ENCODE peak calls at places on chromosomes 12 and 14, in nine cellular contexts. Y is ecto neural progenitor cell, T is endodermal cell, C is ELR, M is dorsolateral prefrontal cortex, A is RWPE1, D is MG63, Q is prostate gland, R is MM.1S. P is an unnamed sample.

GRCh38 chr12:117334098-117334497 is 27.3 kb downstream of the NOS1 start:
- DNase-seq in Y (no peak), T (no peak), C (no peak), M (no peak), A (no peak), D (no peak), Q (peak), R (no peak), P (no peak)

GRCh38 chr12:29220632-29221336 is 71.7 kb downstream of the FAR2 start:
- DNase-seq in Y (no peak), T (no peak), C (no peak), M (no peak), A (no peak), D (no peak), Q (no peak), R (no peak), P (no peak)

GRCh38 chr12:67394600-67394999 is 125.4 kb downstream of the CAND1 start:
- DNase-seq in Y (peak), T (peak), C (no peak), M (no peak), A (peak), D (peak), Q (peak), R (no peak), P (no peak)

GRCh38 chr14:47585447-47585846 is 90.0 kb downstream of the MDGA2 start:
- DNase-seq in Y (no peak), T (no peak), C (no peak), M (no peak), A (no peak), D (no peak), Q (no peak), R (no peak), P (no peak)

GRCh38 chr14:66152269-66152668 is 333.9 kb upstream of the CCDC196 start:
- DNase-seq in Y (no peak), T (no peak), C (no peak), M (no peak), A (no peak), D (no peak), Q (no peak), R (no peak), P (no peak)

GRCh38 chr14:78933948-78934524 is 763.9 kb downstream of the NRXN3 start:
- DNase-seq in Y (no peak), T (no peak), C (peak), M (no peak), A (peak), D (no peak), Q (no peak), R (no peak), P (no peak)

GRCh38 chr14:37721976-37722659 is 126.7 kb downstream of the TTC6 start:
- DNase-seq in Y (no peak), T (no peak), C (peak), M (no peak), A (peak), D (no peak), Q (no peak), R (no peak), P (no peak)

GRCh38 chr12:46674126-46674525 is 151.7 kb downstream of the SLC38A4 start:
- DNase-seq in Y (no peak), T (no peak), C (no peak), M (no peak), A (no peak), D (no peak), Q (no peak), R (no peak), P (no peak)

GRCh38 chr14:69055125-69055524 is 76.0 kb upstream of the ACTN1 start:
- DNase-seq in Y (no peak), T (no peak), C (peak), M (no peak), A (peak), D (no peak), Q (no peak), R (no peak), P (no peak)

GRCh38 chr14:71405676-71406075 is 498.4 kb downstream of the PCNX1 start:
- DNase-seq in Y (no peak), T (no peak), C (no peak), M (no peak), A (no peak), D (no peak), Q (no peak), R (no peak), P (no peak)

GRCh38 chr14:45201908-45202307 is 51.1 kb downstream of the MIS18BP1 start:
- DNase-seq in Y (no peak), T (peak), C (peak), M (peak), A (no peak), D (no peak), Q (no peak), R (peak), P (no peak)

GRCh38 chr14:59275668-59276067 is 87.2 kb downstream of the DAAM1 start:
- DNase-seq in Y (no peak), T (no peak), C (peak), M (no peak), A (peak), D (no peak), Q (no peak), R (no peak), P (peak)

GRCh38 chr12:124213606-124214347 is 81.1 kb upstream of the RFLNA start:
- DNase-seq in Y (no peak), T (no peak), C (no peak), M (no peak), A (no peak), D (no peak), Q (no peak), R (no peak), P (no peak)

GRCh38 chr14:51776102-51776894 is 84.1 kb upstream of the GNG2 start:
- DNase-seq in Y (peak), T (peak), C (peak), M (peak), A (peak), D (peak), Q (peak), R (peak), P (no peak)

GRCh38 chr12:25817166-25817565 is 141.3 kb upstream of the RASSF8 start:
- DNase-seq in Y (no peak), T (no peak), C (no peak), M (no peak), A (no peak), D (no peak), Q (no peak), R (no peak), P (no peak)

GRCh38 chr12:47307680-47308399 is 228.1 kb upstream of the AMIGO2 start:
- DNase-seq in Y (no peak), T (peak), C (peak), M (no peak), A (peak), D (peak), Q (peak), R (peak), P (peak)

GRCh38 chr12:63855299-63855698 is 10.8 kb downstream of the SRGAP1 start:
- DNase-seq in Y (no peak), T (no peak), C (no peak), M (no peak), A (no peak), D (no peak), Q (no peak), R (no peak), P (no peak)

GRCh38 chr14:93132472-93133065 is 16.8 kb upstream of the ITPK1 start:
- DNase-seq in Y (no peak), T (peak), C (peak), M (peak), A (no peak), D (peak), Q (no peak), R (peak), P (no peak)

GRCh38 chr12:88552672-88553079 is 27.6 kb downstream of the KITLG start:
- DNase-seq in Y (no peak), T (no peak), C (no peak), M (no peak), A (no peak), D (no peak), Q (peak), R (no peak), P (peak)

GRCh38 chr12:12927211-12928079 is 24.5 kb downstream of the GPRC5D start:
- DNase-seq in Y (no peak), T (no peak), C (peak), M (no peak), A (peak), D (no peak), Q (peak), R (no peak), P (no peak)

GRCh38 chr12:53500776-53501614 is at the start of gene TARBP2:
- DNase-seq in Y (peak), T (peak), C (peak), M (peak), A (peak), D (peak), Q (peak), R (peak), P (peak)

GRCh38 chr14:23430733-23431105 is 4.7 kb downstream of the MYH7 start:
- DNase-seq in Y (peak), T (no peak), C (peak), M (peak), A (no peak), D (peak), Q (no peak), R (no peak), P (no peak)